ENCODE peak calls at places on chromosomes 2 and 18, in eight cellular contexts. H, B, V, U, P, M, A and S are unnamed samples.

GRCh38 chr2:173296235-173296634 is 58.4 kb upstream of the CDCA7 start:
- DNase-seq in H (peak; percentile 28), B (no peak), V (no peak), U (no peak), P (no peak), M (no peak), A (no peak), S (no peak)

GRCh38 chr2:234003972-234004617 is 46.4 kb upstream of the SPP2 start:
- DNase-seq in H (peak; percentile 83), B (peak; percentile 97), V (no peak), U (peak; percentile 57), P (no peak), M (peak; percentile 96), A (peak; percentile 94), S (peak; percentile 94)

GRCh38 chr2:211766689-211767088 is 771.9 kb downstream of the ERBB4 start:
- DNase-seq in H (peak; percentile 13), B (no peak), V (no peak), U (peak; percentile 72), P (no peak), M (no peak), A (no peak), S (no peak)

GRCh38 chr2:96505231-96505889 is at the start of gene NEURL3:
- DNase-seq in H (peak; percentile 85), B (peak; percentile 15), V (no peak), U (no peak), P (peak; percentile 19), M (no peak), A (peak; percentile 52), S (peak; percentile 73)

GRCh38 chr18:13003466-13003896 is 12.3 kb downstream of the CEP192 start:
- DNase-seq in H (peak; percentile 62), B (peak; percentile 80), V (no peak), U (peak; percentile 95), P (peak; percentile 32), M (peak; percentile 67), A (peak; percentile 68), S (peak; percentile 67)

GRCh38 chr2:233929352-233929843 is 12.2 kb downstream of the TRPM8 start:
- DNase-seq in H (peak; percentile 29), B (no peak), V (no peak), U (peak; percentile 62), P (no peak), M (no peak), A (no peak), S (peak; percentile 13)

GRCh38 chr2:68789603-68790002 is 55.0 kb downstream of the ARHGAP25 start:
- DNase-seq in H (no peak), B (no peak), V (no peak), U (no peak), P (peak; percentile 87), M (no peak), A (no peak), S (no peak)

GRCh38 chr2:232535761-232536530 is 3.5 kb upstream of the CHRNG start:
- DNase-seq in H (no peak), B (no peak), V (no peak), U (no peak), P (no peak), M (no peak), A (no peak), S (no peak)

GRCh38 chr18:79796531-79797390 is 977 bp upstream of the KCNG2 start:
- DNase-seq in H (no peak), B (no peak), V (no peak), U (no peak), P (no peak), M (peak; percentile 34), A (no peak), S (no peak)

GRCh38 chr2:208584387-208584965 is 177.9 kb downstream of the PTH2R start:
- DNase-seq in H (no peak), B (no peak), V (no peak), U (no peak), P (no peak), M (no peak), A (no peak), S (no peak)

GRCh38 chr2:99279969-99280695 is 20.9 kb downstream of the LYG1 start:
- DNase-seq in H (no peak), B (no peak), V (no peak), U (no peak), P (no peak), M (no peak), A (no peak), S (no peak)

DNA sequence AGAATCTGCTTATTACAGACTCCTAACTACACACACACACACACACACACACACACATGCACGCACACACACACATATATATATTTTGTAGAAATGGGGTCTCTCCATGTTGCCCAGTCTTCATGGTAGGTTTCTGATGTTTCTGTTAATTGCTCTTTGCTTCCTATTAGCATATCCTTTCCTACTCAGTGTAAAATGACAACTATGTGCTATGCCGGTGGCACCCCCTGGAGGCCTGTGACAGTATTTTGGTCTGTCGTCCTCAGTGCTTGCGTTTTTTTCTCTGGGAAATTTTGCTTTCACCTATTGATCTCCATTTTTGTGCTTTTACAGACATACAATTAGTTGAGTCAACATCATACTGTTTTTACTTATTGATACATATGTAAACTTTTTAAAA is 322.1 kb downstream of the LRRTM1 start:
- DNase-seq in H (peak; percentile 22), B (no peak), V (no peak), U (peak; percentile 88), P (no peak), M (no peak), A (no peak), S (peak; percentile 55)
- TF ChIP-seq CTCF in H (peak; percentile 60), B (no peak), V (no peak), U (peak; percentile 85), P (peak; percentile 13), M (peak; percentile 46), A (peak; percentile 52), S (peak; percentile 36)

DNA sequence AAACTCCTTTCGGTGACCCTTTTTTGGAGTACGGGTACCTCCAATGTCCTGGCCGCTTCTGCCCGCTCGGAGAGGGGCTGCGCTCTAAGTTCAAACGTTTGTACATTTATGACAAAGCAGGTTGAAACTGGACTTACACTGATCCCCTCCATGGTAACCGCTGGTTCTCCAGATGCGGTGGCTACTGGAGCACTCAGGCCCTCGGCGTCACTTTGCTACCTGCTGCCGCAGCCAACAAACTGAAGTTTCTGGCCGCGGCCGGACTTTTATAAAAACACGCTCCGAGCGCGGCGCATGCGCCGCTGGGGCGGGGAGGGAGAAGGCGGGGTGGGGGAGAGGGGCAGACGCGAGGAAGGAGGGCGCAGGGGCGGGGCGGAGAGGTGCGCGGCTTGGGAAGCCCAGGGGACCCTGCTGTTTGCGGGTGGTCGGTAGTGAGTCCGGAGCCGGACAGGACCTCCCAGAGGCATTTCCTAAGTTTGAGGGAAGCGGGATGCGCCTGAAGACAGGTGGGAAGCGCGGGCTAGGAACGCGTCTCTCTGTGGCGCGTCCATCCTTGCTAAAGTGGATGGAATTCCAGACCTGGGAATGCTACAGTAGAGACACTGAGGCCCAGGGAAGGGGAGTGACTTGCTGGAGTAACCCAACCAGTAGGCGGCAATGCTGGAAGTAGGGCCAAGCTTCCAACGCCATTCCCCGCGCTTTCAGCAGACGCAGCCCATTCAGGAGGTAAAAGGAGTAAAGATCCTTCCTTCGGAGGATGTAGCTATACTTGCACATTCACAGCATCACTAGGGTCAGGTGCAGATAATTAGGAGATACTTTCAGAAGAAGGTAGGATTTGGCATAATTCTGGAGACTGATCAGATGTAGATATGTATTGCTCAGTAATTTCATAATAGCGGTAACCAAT is at the start of gene CXCR4:
- DNase-seq in H (peak; percentile 58), B (peak; percentile 29), V (peak; percentile 51), U (peak; percentile 95), P (peak; percentile 90), M (peak; percentile 28), A (no peak), S (peak; percentile 38)
- TF ChIP-seq CTCF in H (no peak), B (peak; percentile 30), V (no peak), U (peak; percentile 75), P (no peak), M (peak; percentile 23), A (peak; percentile 52), S (no peak)

GRCh38 chr2:42183775-42184174 is 14.6 kb downstream of the EML4 start:
- DNase-seq in H (no peak), B (no peak), V (no peak), U (peak; percentile 72), P (no peak), M (no peak), A (no peak), S (no peak)

GRCh38 chr2:42185200-42185921 is 16.2 kb downstream of the EML4 start:
- DNase-seq in H (no peak), B (no peak), V (no peak), U (no peak), P (no peak), M (no peak), A (no peak), S (no peak)

GRCh38 chr2:42182654-42183308 is 13.6 kb downstream of the EML4 start:
- DNase-seq in H (no peak), B (no peak), V (no peak), U (no peak), P (no peak), M (no peak), A (no peak), S (no peak)

GRCh38 chr2:42186378-42186777 is 17.2 kb downstream of the EML4 start:
- DNase-seq in H (no peak), B (no peak), V (no peak), U (no peak), P (no peak), M (no peak), A (no peak), S (no peak)

GRCh38 chr2:42184346-42184745 is 15.2 kb downstream of the EML4 start:
- DNase-seq in H (no peak), B (no peak), V (no peak), U (peak; percentile 75), P (no peak), M (no peak), A (no peak), S (no peak)
- TF ChIP-seq CTCF in H (peak; percentile 13), B (no peak), V (no peak), U (peak; percentile 69), P (no peak), M (no peak), A (peak; percentile 4), S (no peak)

GRCh38 chr2:11583203-11583752 is 49.4 kb downstream of the GREB1 start:
- DNase-seq in H (no peak), B (no peak), V (peak; percentile 13), U (peak; percentile 91), P (no peak), M (peak; percentile 43), A (no peak), S (no peak)

GRCh38 chr2:11582526-11583202 is 48.8 kb downstream of the GREB1 start:
- DNase-seq in H (peak; percentile 77), B (peak; percentile 17), V (peak; percentile 54), U (peak; percentile 96), P (peak; percentile 61), M (peak; percentile 56), A (peak; percentile 32), S (peak; percentile 73)

GRCh38 chr2:11583840-11584529 is 50.1 kb downstream of the GREB1 start:
- DNase-seq in H (peak; percentile 89), B (peak; percentile 93), V (peak; percentile 68), U (peak; percentile 89), P (peak; percentile 87), M (peak; percentile 94), A (peak; percentile 99), S (peak; percentile 93)

GRCh38 chr2:11585071-11585470 is 51.2 kb downstream of the GREB1 start:
- DNase-seq in H (no peak), B (no peak), V (peak; percentile 18), U (no peak), P (no peak), M (no peak), A (no peak), S (no peak)

DNA sequence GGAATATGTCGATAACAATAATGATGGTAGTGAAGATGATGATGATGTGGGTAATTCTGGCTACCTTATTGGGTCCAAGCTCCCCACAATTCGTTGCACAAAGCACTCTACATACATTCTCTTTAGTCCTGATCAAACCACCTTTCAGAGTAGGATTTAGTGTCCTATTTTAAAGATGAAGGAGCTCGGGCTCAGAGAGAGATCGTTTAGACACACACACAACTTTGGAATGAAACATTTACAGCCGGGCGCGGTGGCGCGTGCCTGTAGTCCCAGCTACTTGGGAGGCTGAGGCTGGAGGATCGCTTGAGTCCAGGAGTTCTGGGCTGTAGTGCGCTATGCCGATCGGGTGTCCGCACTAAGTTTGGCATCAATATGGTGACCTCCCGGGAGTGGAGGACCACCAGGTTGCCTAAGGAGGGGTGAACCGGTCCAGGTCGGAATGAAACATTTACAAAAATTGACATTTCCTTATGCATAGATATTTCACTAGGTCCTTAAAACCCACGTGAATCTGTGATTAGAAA is 50.7 kb downstream of the GREB1 start:
- DNase-seq in H (no peak), B (no peak), V (peak; percentile 15), U (no peak), P (no peak), M (no peak), A (no peak), S (no peak)
- TF ChIP-seq CTCF in H (peak; percentile 1), B (no peak), V (no peak), U (no peak), P (peak; percentile 5), M (no peak), A (no peak), S (no peak)